ENCODE peak calls at places on chromosomes 6 and 20, in seven cellular contexts. X is NCI-H460, L is GM12891, O is hypothalamus, Y is GM12892, P is GDM1, D is T-helper 1 cell. U is an unnamed sample.

GRCh38 chr20:879626-880025 is 36.5 kb downstream of the ANGPT4 start:
- DNase-seq in O (no peak), P (no peak), D (no peak), X (no peak), Y (no peak), L (no peak), U (no peak)

GRCh38 chr6:109055771-109056235 is 38.8 kb downstream of the SESN1 start:
- DNase-seq in D (no peak), L (no peak), X (no peak), O (no peak), P (no peak), Y (no peak), U (no peak)

GRCh38 chr20:63177785-63178444 is 38.0 kb downstream of the YTHDF1 start:
- DNase-seq in Y (no peak), X (no peak), D (no peak), O (no peak), P (no peak), L (no peak), U (no peak)

GRCh38 chr20:7849675-7850074 is 90.6 kb downstream of the HAO1 start:
- DNase-seq in P (no peak), D (no peak), L (no peak), O (no peak), Y (no peak), X (no peak), U (no peak)

GRCh38 chr6:111992851-111993250 is 61.1 kb upstream of the CCN6 start:
- DNase-seq in X (no peak), P (no peak), Y (no peak), D (peak; percentile 15), L (no peak), O (no peak), U (no peak)

GRCh38 chr20:21183722-21184121 is 57.8 kb downstream of the KIZ start:
- DNase-seq in Y (no peak), L (no peak), O (no peak), P (no peak), D (no peak), X (no peak), U (no peak)

GRCh38 chr20:56200456-56200855 is 48.1 kb upstream of the MC3R start:
- DNase-seq in X (no peak), O (no peak), L (no peak), D (no peak), P (no peak), Y (no peak), U (no peak)

GRCh38 chr6:165800337-165800736 is 137.3 kb upstream of the PDE10A start:
- DNase-seq in L (no peak), P (no peak), Y (no peak), X (no peak), O (no peak), D (no peak), U (no peak)

GRCh38 chr6:11824986-11825385 is 46.4 kb upstream of the ADTRP start:
- DNase-seq in P (no peak), D (no peak), Y (no peak), X (no peak), L (no peak), O (no peak), U (no peak)

GRCh38 chr20:57840066-57840465 is 130.3 kb upstream of the PMEPA1 start:
- DNase-seq in P (no peak), X (no peak), Y (no peak), O (no peak), L (no peak), D (no peak), U (no peak)

GRCh38 chr6:117110737-117111136 is 154.6 kb upstream of the VGLL2 start:
- DNase-seq in L (no peak), D (no peak), Y (no peak), X (no peak), P (no peak), O (no peak), U (no peak)

GRCh38 chr6:26250806-26251075 is 114.3 kb upstream of the BTN3A2 start:
- DNase-seq in X (no peak), O (no peak), L (no peak), P (no peak), D (no peak), Y (no peak), U (no peak)

GRCh38 chr6:13453771-13454251 is 33.6 kb downstream of the GFOD1 start:
- DNase-seq in X (peak; percentile 6), O (no peak), P (no peak), L (no peak), D (no peak), Y (no peak), U (no peak)

GRCh38 chr6:110878751-110879539 is 4.4 kb downstream of the AMD1 start:
- DNase-seq in P (no peak), X (no peak), Y (no peak), O (no peak), D (no peak), L (no peak), U (no peak)

GRCh38 chr20:34562643-34563042 is 4.1 kb downstream of the MAP1LC3A start:
- DNase-seq in X (no peak), Y (no peak), L (no peak), D (no peak), O (no peak), P (no peak), U (no peak)

GRCh38 chr6:148367418-148368024 is 24.9 kb downstream of the SASH1 start:
- DNase-seq in D (no peak), L (no peak), O (no peak), X (no peak), P (no peak), Y (no peak), U (no peak)

GRCh38 chr6:153145591-153145990 is 14.5 kb upstream of the RGS17 start:
- DNase-seq in O (no peak), X (no peak), D (no peak), L (no peak), Y (no peak), P (no peak), U (no peak)

GRCh38 chr6:110256366-110256765 is 76.1 kb downstream of the CDC40 start:
- DNase-seq in D (no peak), O (no peak), X (no peak), Y (no peak), P (no peak), L (no peak), U (no peak)

GRCh38 chr6:30881987-30882763 is 2.1 kb upstream of the DDR1 start:
- DNase-seq in D (no peak), O (peak; percentile 31), X (no peak), L (no peak), Y (no peak), P (no peak), U (no peak)

GRCh38 chr6:68279793-68280557 is 355.1 kb upstream of the ADGRB3 start:
- DNase-seq in O (no peak), L (no peak), Y (no peak), X (peak; percentile 0), D (no peak), P (no peak), U (no peak)

GRCh38 chr6:15980801-15981200 is 148.1 kb upstream of the MYLIP start:
- DNase-seq in L (no peak), D (no peak), Y (no peak), P (no peak), X (no peak), O (no peak), U (no peak)

GRCh38 chr6:43267619-43268347 is 24.5 kb downstream of the TTBK1 start:
- DNase-seq in Y (no peak), D (no peak), L (no peak), O (no peak), P (no peak), X (no peak), U (no peak)

GRCh38 chr6:55175078-55175777 is 913 bp downstream of the HCRTR2 start:
- DNase-seq in D (no peak), X (no peak), P (no peak), O (no peak), L (no peak), Y (no peak), U (no peak)

GRCh38 chr6:33776186-33776585 is 12.7 kb downstream of the LEMD2 start:
- DNase-seq in X (no peak), P (no peak), Y (no peak), L (no peak), O (no peak), D (no peak), U (no peak)

GRCh38 chr6:114000066-114000465 is 29.1 kb upstream of the HDAC2 start:
- DNase-seq in D (no peak), X (no peak), O (no peak), L (no peak), P (no peak), Y (no peak), U (no peak)

GRCh38 chr20:50460608-50461268 is 49.4 kb upstream of the PTPN1 start:
- DNase-seq in O (peak; percentile 32), L (peak; percentile 62), X (peak; percentile 84), P (peak; percentile 54), Y (peak; percentile 59), D (peak; percentile 52), U (peak; percentile 61)

GRCh38 chr20:45779011-45779915 is 12.4 kb downstream of the WFDC3 start:
- DNase-seq in O (no peak), D (no peak), L (no peak), X (peak; percentile 90), Y (no peak), P (no peak), U (no peak)

GRCh38 chr6:14863896-14864850 is 381.7 kb upstream of the JARID2 start:
- DNase-seq in L (no peak), Y (no peak), O (no peak), X (no peak), P (no peak), D (no peak), U (no peak)

GRCh38 chr6:45054610-45055009 is 273.5 kb upstream of the RUNX2 start:
- DNase-seq in X (no peak), Y (no peak), O (no peak), D (no peak), P (no peak), L (no peak), U (no peak)

GRCh38 chr6:13099771-13100170 is 228.6 kb downstream of the TBC1D7 start:
- DNase-seq in L (no peak), P (no peak), Y (no peak), X (no peak), O (no peak), D (no peak), U (no peak)

GRCh38 chr20:60214901-60215522 is 256.8 kb downstream of the CDH26 start:
- DNase-seq in P (no peak), O (no peak), L (no peak), D (no peak), Y (no peak), X (no peak), U (no peak)